ENCODE peak calls at places on chromosomes 12 and 14, in seven cellular contexts. One of them, this sample, is unnamed.

GRCh38 chr14:22412936-22413411 is 176.1 kb downstream of the DAD1 start:
- DNase-seq in A549: no peak
- DNase-seq in WTC11: no peak
- DNase-seq in GM12878: no peak
- DNase-seq in K562: no peak
- DNase-seq in SK-N-SH: no peak
- DNase-seq in HepG2: no peak
- DNase-seq in this sample: no peak

GRCh38 chr14:64960762-64961276 is 11.3 kb downstream of the RAB15 start:
- DNase-seq in A549: no peak
- DNase-seq in WTC11: peak; percentile 66
- DNase-seq in GM12878: no peak
- DNase-seq in K562: peak; percentile 24
- DNase-seq in SK-N-SH: peak; percentile 47
- DNase-seq in HepG2: no peak
- DNase-seq in this sample: no peak

GRCh38 chr14:100578552-100578951 is 8.7 kb downstream of the BEGAIN start:
- DNase-seq in A549: peak; percentile 20
- DNase-seq in WTC11: peak; percentile 1
- DNase-seq in GM12878: no peak
- DNase-seq in K562: no peak
- DNase-seq in SK-N-SH: no peak
- DNase-seq in HepG2: no peak
- DNase-seq in this sample: no peak

GRCh38 chr14:57390037-57390805 is at the start of gene NAA30:
- DNase-seq in A549: peak; percentile 96
- DNase-seq in WTC11: peak; percentile 93
- DNase-seq in GM12878: peak; percentile 81
- DNase-seq in K562: peak; percentile 94
- DNase-seq in SK-N-SH: peak; percentile 94
- DNase-seq in HepG2: peak; percentile 86
- DNase-seq in this sample: peak; percentile 90

GRCh38 chr12:127081058-127081457 is 1185.9 kb upstream of the TMEM132C start:
- DNase-seq in A549: no peak
- DNase-seq in WTC11: no peak
- DNase-seq in GM12878: no peak
- DNase-seq in K562: no peak
- DNase-seq in SK-N-SH: no peak
- DNase-seq in HepG2: no peak
- DNase-seq in this sample: no peak

GRCh38 chr12:12901158-12901791 is 9.9 kb downstream of the GPRC5A start:
- DNase-seq in A549: peak; percentile 87
- DNase-seq in WTC11: no peak
- DNase-seq in GM12878: no peak
- DNase-seq in K562: no peak
- DNase-seq in SK-N-SH: no peak
- DNase-seq in HepG2: peak; percentile 37
- DNase-seq in this sample: no peak

GRCh38 chr14:53331247-53331646 is 178.1 kb upstream of the DDHD1 start:
- DNase-seq in A549: no peak
- DNase-seq in WTC11: no peak
- DNase-seq in GM12878: no peak
- DNase-seq in K562: no peak
- DNase-seq in SK-N-SH: no peak
- DNase-seq in HepG2: no peak
- DNase-seq in this sample: no peak

GRCh38 chr14:64726585-64726890 is 22.3 kb downstream of the PLEKHG3 start:
- DNase-seq in A549: peak; percentile 52
- DNase-seq in WTC11: no peak
- DNase-seq in GM12878: no peak
- DNase-seq in K562: no peak
- DNase-seq in SK-N-SH: no peak
- DNase-seq in HepG2: no peak
- DNase-seq in this sample: no peak

GRCh38 chr12:88921434-88921833 is 341.2 kb upstream of the KITLG start:
- DNase-seq in A549: no peak
- DNase-seq in WTC11: no peak
- DNase-seq in GM12878: no peak
- DNase-seq in K562: no peak
- DNase-seq in SK-N-SH: no peak
- DNase-seq in HepG2: no peak
- DNase-seq in this sample: no peak

GRCh38 chr12:8996682-8997405 is 7.5 kb downstream of the KLRG1 start:
- DNase-seq in A549: no peak
- DNase-seq in WTC11: no peak
- DNase-seq in GM12878: peak; percentile 77
- DNase-seq in K562: peak; percentile 55
- DNase-seq in SK-N-SH: no peak
- DNase-seq in HepG2: no peak
- DNase-seq in this sample: no peak

GRCh38 chr12:30797689-30798088 is 42.9 kb upstream of the CAPRIN2 start:
- DNase-seq in A549: no peak
- DNase-seq in WTC11: no peak
- DNase-seq in GM12878: no peak
- DNase-seq in K562: no peak
- DNase-seq in SK-N-SH: no peak
- DNase-seq in HepG2: no peak
- DNase-seq in this sample: no peak

GRCh38 chr14:90368946-90369721 is 27.7 kb upstream of the CALM1 start:
- DNase-seq in A549: peak; percentile 58
- DNase-seq in WTC11: no peak
- DNase-seq in GM12878: no peak
- DNase-seq in K562: no peak
- DNase-seq in SK-N-SH: peak; percentile 34
- DNase-seq in HepG2: peak; percentile 73
- DNase-seq in this sample: no peak

GRCh38 chr12:118436002-118436724 is 59.8 kb downstream of the SUDS3 start:
- DNase-seq in A549: peak; percentile 27
- DNase-seq in WTC11: peak; percentile 65
- DNase-seq in GM12878: no peak
- DNase-seq in K562: peak; percentile 45
- DNase-seq in SK-N-SH: peak; percentile 27
- DNase-seq in HepG2: no peak
- DNase-seq in this sample: no peak

GRCh38 chr14:92638904-92639303 is 109.5 kb downstream of the LGMN start:
- DNase-seq in A549: no peak
- DNase-seq in WTC11: no peak
- DNase-seq in GM12878: no peak
- DNase-seq in K562: no peak
- DNase-seq in SK-N-SH: no peak
- DNase-seq in HepG2: no peak
- DNase-seq in this sample: no peak
- TF ChIP-seq MAX in A549: no peak
- TF ChIP-seq MAX in WTC11: no peak
- TF ChIP-seq MAX in GM12878: no peak
- TF ChIP-seq MAX in K562: no peak
- TF ChIP-seq MAX in SK-N-SH: no peak
- TF ChIP-seq MAX in HepG2: no peak
- TF ChIP-seq MAX in this sample: no peak

GRCh38 chr12:120353136-120353535 is 15.8 kb downstream of the MSI1 start:
- DNase-seq in A549: no peak
- DNase-seq in WTC11: no peak
- DNase-seq in GM12878: no peak
- DNase-seq in K562: no peak
- DNase-seq in SK-N-SH: no peak
- DNase-seq in HepG2: no peak
- DNase-seq in this sample: no peak
- TF ChIP-seq MAX in A549: no peak
- TF ChIP-seq MAX in WTC11: no peak
- TF ChIP-seq MAX in GM12878: no peak
- TF ChIP-seq MAX in K562: no peak
- TF ChIP-seq MAX in SK-N-SH: no peak
- TF ChIP-seq MAX in HepG2: no peak
- TF ChIP-seq MAX in this sample: no peak

GRCh38 chr12:19764408-19764807 is 325.1 kb downstream of the AEBP2 start:
- DNase-seq in A549: no peak
- DNase-seq in WTC11: no peak
- DNase-seq in GM12878: no peak
- DNase-seq in K562: no peak
- DNase-seq in SK-N-SH: no peak
- DNase-seq in HepG2: no peak
- DNase-seq in this sample: no peak

GRCh38 chr12:19760611-19761010 is 321.3 kb downstream of the AEBP2 start:
- DNase-seq in A549: no peak
- DNase-seq in WTC11: no peak
- DNase-seq in GM12878: no peak
- DNase-seq in K562: no peak
- DNase-seq in SK-N-SH: no peak
- DNase-seq in HepG2: no peak
- DNase-seq in this sample: no peak

GRCh38 chr12:19757317-19757877 is 318.1 kb downstream of the AEBP2 start:
- DNase-seq in A549: peak; percentile 52
- DNase-seq in WTC11: no peak
- DNase-seq in GM12878: peak; percentile 5
- DNase-seq in K562: no peak
- DNase-seq in SK-N-SH: peak; percentile 31
- DNase-seq in HepG2: no peak
- DNase-seq in this sample: no peak

GRCh38 chr12:19759229-19759628 is 319.9 kb downstream of the AEBP2 start:
- DNase-seq in A549: peak; percentile 29
- DNase-seq in WTC11: no peak
- DNase-seq in GM12878: no peak
- DNase-seq in K562: no peak
- DNase-seq in SK-N-SH: no peak
- DNase-seq in HepG2: no peak
- DNase-seq in this sample: no peak

DNA sequence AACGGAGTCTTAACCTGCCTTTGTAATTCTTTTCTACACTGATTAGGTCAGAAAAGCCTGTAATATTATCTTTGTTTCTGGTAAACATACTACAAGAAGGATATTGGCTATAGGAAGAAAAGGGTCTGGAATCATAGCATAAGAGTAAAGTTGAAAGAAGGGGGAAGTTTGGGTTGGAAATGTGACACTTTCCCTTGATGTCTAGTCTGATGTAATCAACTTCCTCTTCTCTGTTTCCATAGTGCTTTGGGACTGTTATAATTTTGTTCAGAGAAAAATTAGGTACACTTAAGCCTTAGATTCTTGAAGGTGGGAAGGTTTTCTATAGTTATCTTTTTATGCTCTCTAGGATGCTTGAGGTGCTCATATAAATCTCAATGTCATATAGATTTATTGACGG is 322.2 kb downstream of the AEBP2 start:
- DNase-seq in A549: no peak
- DNase-seq in WTC11: no peak
- DNase-seq in GM12878: no peak
- DNase-seq in K562: no peak
- DNase-seq in SK-N-SH: no peak
- DNase-seq in HepG2: no peak
- DNase-seq in this sample: no peak
- TF ChIP-seq MAX in A549: no peak
- TF ChIP-seq MAX in WTC11: no peak
- TF ChIP-seq MAX in GM12878: no peak
- TF ChIP-seq MAX in K562: no peak
- TF ChIP-seq MAX in SK-N-SH: no peak
- TF ChIP-seq MAX in HepG2: no peak
- TF ChIP-seq MAX in this sample: no peak

GRCh38 chr14:31926652-31927347 is 150.3 kb upstream of the ARHGAP5 start:
- DNase-seq in A549: no peak
- DNase-seq in WTC11: no peak
- DNase-seq in GM12878: no peak
- DNase-seq in K562: no peak
- DNase-seq in SK-N-SH: no peak
- DNase-seq in HepG2: peak; percentile 46
- DNase-seq in this sample: no peak

GRCh38 chr14:31926123-31926522 is 151.0 kb upstream of the ARHGAP5 start:
- DNase-seq in A549: peak; percentile 71
- DNase-seq in WTC11: no peak
- DNase-seq in GM12878: no peak
- DNase-seq in K562: peak; percentile 40
- DNase-seq in SK-N-SH: peak; percentile 44
- DNase-seq in HepG2: peak; percentile 87
- DNase-seq in this sample: no peak

GRCh38 chr14:31930070-31930469 is 147.0 kb upstream of the ARHGAP5 start:
- DNase-seq in A549: no peak
- DNase-seq in WTC11: no peak
- DNase-seq in GM12878: no peak
- DNase-seq in K562: no peak
- DNase-seq in SK-N-SH: no peak
- DNase-seq in HepG2: no peak
- DNase-seq in this sample: no peak

GRCh38 chr14:31930493-31931225 is 146.4 kb upstream of the ARHGAP5 start:
- DNase-seq in A549: peak; percentile 75
- DNase-seq in WTC11: no peak
- DNase-seq in GM12878: no peak
- DNase-seq in K562: no peak
- DNase-seq in SK-N-SH: no peak
- DNase-seq in HepG2: peak; percentile 43
- DNase-seq in this sample: no peak

GRCh38 chr14:31927348-31927826 is 149.7 kb upstream of the ARHGAP5 start:
- DNase-seq in A549: peak; percentile 84
- DNase-seq in WTC11: no peak
- DNase-seq in GM12878: no peak
- DNase-seq in K562: no peak
- DNase-seq in SK-N-SH: no peak
- DNase-seq in HepG2: peak; percentile 44
- DNase-seq in this sample: no peak
- TF ChIP-seq MAX in A549: peak; percentile 70
- TF ChIP-seq MAX in WTC11: peak; percentile 29
- TF ChIP-seq MAX in GM12878: no peak
- TF ChIP-seq MAX in K562: no peak
- TF ChIP-seq MAX in SK-N-SH: no peak
- TF ChIP-seq MAX in HepG2: no peak
- TF ChIP-seq MAX in this sample: peak; percentile 23

GRCh38 chr12:107236824-107237467 is 143.6 kb upstream of the CRY1 start:
- DNase-seq in A549: no peak
- DNase-seq in WTC11: no peak
- DNase-seq in GM12878: no peak
- DNase-seq in K562: no peak
- DNase-seq in SK-N-SH: no peak
- DNase-seq in HepG2: no peak
- DNase-seq in this sample: no peak
- TF ChIP-seq MAX in A549: no peak
- TF ChIP-seq MAX in WTC11: no peak
- TF ChIP-seq MAX in GM12878: no peak
- TF ChIP-seq MAX in K562: no peak
- TF ChIP-seq MAX in SK-N-SH: no peak
- TF ChIP-seq MAX in HepG2: no peak
- TF ChIP-seq MAX in this sample: no peak

GRCh38 chr12:68530965-68531364 is 79.7 kb upstream of the RAP1B start:
- DNase-seq in A549: peak; percentile 13
- DNase-seq in WTC11: no peak
- DNase-seq in GM12878: no peak
- DNase-seq in K562: no peak
- DNase-seq in SK-N-SH: no peak
- DNase-seq in HepG2: no peak
- DNase-seq in this sample: no peak
- TF ChIP-seq MAX in A549: no peak
- TF ChIP-seq MAX in WTC11: no peak
- TF ChIP-seq MAX in GM12878: no peak
- TF ChIP-seq MAX in K562: no peak
- TF ChIP-seq MAX in SK-N-SH: no peak
- TF ChIP-seq MAX in HepG2: no peak
- TF ChIP-seq MAX in this sample: no peak

GRCh38 chr12:51126297-51126696 is 42.9 kb upstream of the CSRNP2 start:
- DNase-seq in A549: no peak
- DNase-seq in WTC11: no peak
- DNase-seq in GM12878: no peak
- DNase-seq in K562: no peak
- DNase-seq in SK-N-SH: no peak
- DNase-seq in HepG2: no peak
- DNase-seq in this sample: no peak
- TF ChIP-seq MAX in A549: no peak
- TF ChIP-seq MAX in WTC11: no peak
- TF ChIP-seq MAX in GM12878: no peak
- TF ChIP-seq MAX in K562: no peak
- TF ChIP-seq MAX in SK-N-SH: no peak
- TF ChIP-seq MAX in HepG2: no peak
- TF ChIP-seq MAX in this sample: no peak

GRCh38 chr14:30256627-30257026 is 302.3 kb upstream of the G2E3 start:
- DNase-seq in A549: no peak
- DNase-seq in WTC11: no peak
- DNase-seq in GM12878: no peak
- DNase-seq in K562: no peak
- DNase-seq in SK-N-SH: no peak
- DNase-seq in HepG2: no peak
- DNase-seq in this sample: no peak
- TF ChIP-seq MAX in A549: no peak
- TF ChIP-seq MAX in WTC11: no peak
- TF ChIP-seq MAX in GM12878: no peak
- TF ChIP-seq MAX in K562: no peak
- TF ChIP-seq MAX in SK-N-SH: no peak
- TF ChIP-seq MAX in HepG2: no peak
- TF ChIP-seq MAX in this sample: no peak